ENCODE peak calls at places on chromosomes 5 and 9, in six cellular contexts. K is left cardiac atrium; E is stimulated activated naive CD4-positive, alpha-beta T cell; U is hepatic stellate cell; G is HAP-1; O is astrocyte of the spinal cord. I is an unnamed sample.

GRCh38 chr5:132064140-132064539 is 3.7 kb downstream of the IL3 start:
- DNase-seq in O (no peak), E (no peak), G (no peak), K (no peak), U (no peak), I (no peak)

GRCh38 chr9:8564960-8565359 is 765.4 kb upstream of the DMAC1 start:
- DNase-seq in O (no peak), K (no peak), G (no peak), U (no peak), E (no peak), I (no peak)

GRCh38 chr5:139637438-139638089 is 10.6 kb upstream of the CXXC5 start:
- DNase-seq in E (peak), G (peak), O (peak), K (peak), U (peak), I (peak)

GRCh38 chr9:106718996-106719395 is 144.0 kb upstream of the ZNF462 start:
- DNase-seq in K (no peak), O (peak), E (no peak), U (peak), G (no peak), I (peak)

GRCh38 chr5:60677831-60678664 is 21.9 kb downstream of the DEPDC1B start:
- DNase-seq in G (no peak), U (peak), K (no peak), E (no peak), O (peak), I (peak)

GRCh38 chr5:161544350-161544765 is 2.2 kb downstream of the GABRB2 start:
- DNase-seq in G (peak), O (peak), K (peak), U (no peak), E (no peak), I (peak)

GRCh38 chr9:89555016-89555415 is 49.8 kb upstream of the GADD45G start:
- DNase-seq in K (no peak), G (no peak), U (no peak), E (no peak), O (no peak), I (no peak)

GRCh38 chr5:180291234-180291940 is 496 bp downstream of the MAPK9 start:
- DNase-seq in U (peak), E (peak), G (peak), O (no peak), K (no peak), I (peak)

GRCh38 chr5:167489202-167489601 is 802.2 kb upstream of the WWC1 start:
- DNase-seq in K (no peak), O (peak), E (no peak), U (no peak), G (no peak), I (no peak)

GRCh38 chr5:146069780-146070099 is 35.6 kb downstream of the PLAC8L1 start:
- DNase-seq in G (no peak), E (no peak), U (no peak), O (no peak), K (no peak), I (no peak)

GRCh38 chr5:109388407-109388806 is 21.4 kb downstream of the PJA2 start:
- DNase-seq in E (no peak), K (no peak), U (peak), G (no peak), O (peak), I (no peak)

GRCh38 chr5:42810905-42811590 is 644 bp downstream of the SELENOP start:
- DNase-seq in U (no peak), E (no peak), G (no peak), K (no peak), O (no peak), I (no peak)

GRCh38 chr5:38541174-38541724 is 15.2 kb downstream of the LIFR start:
- DNase-seq in U (no peak), E (no peak), K (no peak), G (no peak), O (no peak), I (no peak)

GRCh38 chr5:143929486-143929885 is 117.5 kb downstream of the HMHB1 start:
- DNase-seq in G (no peak), E (no peak), K (no peak), U (no peak), O (no peak), I (no peak)

GRCh38 chr5:178267245-178267644 is 34.6 kb upstream of the PHYKPL start:
- DNase-seq in U (no peak), O (no peak), E (no peak), K (no peak), G (no peak), I (no peak)

GRCh38 chr5:143779506-143779905 is 32.5 kb upstream of the HMHB1 start:
- DNase-seq in O (no peak), G (no peak), K (no peak), U (no peak), E (no peak), I (no peak)

GRCh38 chr5:147669113-147669869 is 113.2 kb downstream of the JAKMIP2 start:
- DNase-seq in U (no peak), O (no peak), G (no peak), K (peak), E (no peak), I (no peak)

GRCh38 chr5:110376281-110376916 is 350.1 kb downstream of the TMEM232 start:
- DNase-seq in U (no peak), E (no peak), O (peak), K (no peak), G (no peak), I (no peak)

GRCh38 chr9:33287087-33287490 is 3.2 kb upstream of the NFX1 start:
- DNase-seq in U (peak), O (peak), K (no peak), E (peak), G (peak), I (peak)

GRCh38 chr5:56327810-56328209 is 94.7 kb upstream of the ANKRD55 start:
- DNase-seq in E (no peak), K (no peak), G (no peak), U (no peak), O (no peak), I (no peak)

GRCh38 chr5:129135633-129136032 is 41.1 kb downstream of the ISOC1 start:
- DNase-seq in G (peak), U (no peak), E (no peak), K (no peak), O (no peak), I (peak)

GRCh38 chr9:95649801-95650213 is 133.0 kb upstream of the PTCH1 start:
- DNase-seq in E (no peak), G (no peak), O (no peak), U (no peak), K (no peak), I (peak)

GRCh38 chr9:124267271-124267807 is 9.6 kb downstream of the NEK6 start:
- DNase-seq in G (no peak), O (peak), U (no peak), K (no peak), E (no peak), I (peak)

GRCh38 chr5:138648841-138649240 is 73.6 kb upstream of the HSPA9 start:
- DNase-seq in U (no peak), O (no peak), E (no peak), K (no peak), G (peak), I (no peak)

GRCh38 chr5:125179617-125180016 is 433.2 kb upstream of the ZNF608 start:
- DNase-seq in G (no peak), O (no peak), E (no peak), U (no peak), K (no peak), I (no peak)

GRCh38 chr5:94969174-94969573 is 315.7 kb downstream of the MCTP1 start:
- DNase-seq in G (no peak), U (no peak), O (peak), E (no peak), K (no peak), I (peak)

GRCh38 chr9:133608382-133608781 is 807 bp downstream of the FAM163B start:
- DNase-seq in U (no peak), O (no peak), G (no peak), E (no peak), K (no peak), I (no peak)

GRCh38 chr5:23496576-23496975 is 10.8 kb upstream of the PRDM9 start:
- DNase-seq in K (no peak), E (no peak), O (no peak), G (no peak), U (no peak), I (no peak)

GRCh38 chr9:107425110-107426025 is 64.2 kb downstream of the KLF4 start:
- DNase-seq in K (peak), G (peak), O (peak), U (peak), E (no peak), I (peak)

GRCh38 chr9:103734471-103734870 is 359.6 kb upstream of the SMC2 start:
- DNase-seq in E (no peak), U (no peak), G (no peak), O (peak), K (no peak), I (no peak)

GRCh38 chr9:13088734-13089427 is 190.6 kb downstream of the MPDZ start:
- DNase-seq in O (peak), G (peak), K (peak), U (peak), E (no peak), I (peak)